ENCODE peak calls at places on chromosomes 7 and 10, in six cellular contexts. One of them, this sample, is unnamed.

GRCh38 chr7:112505495-112505894 is 24.7 kb downstream of the LSMEM1 start:
- DNase-seq in ovary: no peak
- DNase-seq in activated CD4-positive, alpha-beta memory T cell treated with anti-CD3 and anti-CD28 coated beads for 36 hours: no peak
- DNase-seq in activated CD4-positive, alpha-beta T cell treated with anti-CD3 and anti-CD28 coated beads for 48 hours: no peak
- DNase-seq in stimulated activated effector memory CD8-positive, alpha-beta T cell treated with anti-CD3 and anti-CD28 coated beads, Interleukin-12 subunit alpha, Interleukin-12 subunit beta, amount 100 ng/mL, for 72 hours: no peak
- DNase-seq in activated T-cell treated with anti-CD3 and anti-CD28 coated beads for 1 hour: no peak
- DNase-seq in this sample: no peak

GRCh38 chr7:73621168-73622063 is 2.9 kb downstream of the MLXIPL start:
- DNase-seq in ovary: no peak
- DNase-seq in activated T-cell treated with anti-CD3 and anti-CD28 coated beads for 1 hour: no peak
- DNase-seq in activated CD4-positive, alpha-beta T cell treated with anti-CD3 and anti-CD28 coated beads for 48 hours: no peak
- DNase-seq in stimulated activated effector memory CD8-positive, alpha-beta T cell treated with anti-CD3 and anti-CD28 coated beads, Interleukin-12 subunit alpha, Interleukin-12 subunit beta, amount 100 ng/mL, for 72 hours: no peak
- DNase-seq in activated CD4-positive, alpha-beta memory T cell treated with anti-CD3 and anti-CD28 coated beads for 36 hours: no peak
- DNase-seq in this sample: no peak

GRCh38 chr10:133009218-133009954 is 67.0 kb upstream of the CFAP46 start:
- DNase-seq in activated T-cell treated with anti-CD3 and anti-CD28 coated beads for 1 hour: no peak
- DNase-seq in activated CD4-positive, alpha-beta memory T cell treated with anti-CD3 and anti-CD28 coated beads for 36 hours: no peak
- DNase-seq in stimulated activated effector memory CD8-positive, alpha-beta T cell treated with anti-CD3 and anti-CD28 coated beads, Interleukin-12 subunit alpha, Interleukin-12 subunit beta, amount 100 ng/mL, for 72 hours: no peak
- DNase-seq in ovary: no peak
- DNase-seq in activated CD4-positive, alpha-beta T cell treated with anti-CD3 and anti-CD28 coated beads for 48 hours: no peak
- DNase-seq in this sample: no peak

GRCh38 chr10:106495931-106496330 is 668.6 kb downstream of the SORCS1 start:
- DNase-seq in ovary: no peak
- DNase-seq in activated CD4-positive, alpha-beta memory T cell treated with anti-CD3 and anti-CD28 coated beads for 36 hours: no peak
- DNase-seq in activated CD4-positive, alpha-beta T cell treated with anti-CD3 and anti-CD28 coated beads for 48 hours: no peak
- DNase-seq in activated T-cell treated with anti-CD3 and anti-CD28 coated beads for 1 hour: no peak
- DNase-seq in stimulated activated effector memory CD8-positive, alpha-beta T cell treated with anti-CD3 and anti-CD28 coated beads, Interleukin-12 subunit alpha, Interleukin-12 subunit beta, amount 100 ng/mL, for 72 hours: no peak
- DNase-seq in this sample: no peak

GRCh38 chr7:102093599-102094001 is 193.1 kb upstream of the SH2B2 start:
- DNase-seq in stimulated activated effector memory CD8-positive, alpha-beta T cell treated with anti-CD3 and anti-CD28 coated beads, Interleukin-12 subunit alpha, Interleukin-12 subunit beta, amount 100 ng/mL, for 72 hours: no peak
- DNase-seq in activated CD4-positive, alpha-beta memory T cell treated with anti-CD3 and anti-CD28 coated beads for 36 hours: no peak
- DNase-seq in activated CD4-positive, alpha-beta T cell treated with anti-CD3 and anti-CD28 coated beads for 48 hours: no peak
- DNase-seq in ovary: no peak
- DNase-seq in activated T-cell treated with anti-CD3 and anti-CD28 coated beads for 1 hour: no peak
- DNase-seq in this sample: no peak

GRCh38 chr7:128829391-128830166 is 627 bp upstream of the FLNC start:
- DNase-seq in activated CD4-positive, alpha-beta T cell treated with anti-CD3 and anti-CD28 coated beads for 48 hours: no peak
- DNase-seq in stimulated activated effector memory CD8-positive, alpha-beta T cell treated with anti-CD3 and anti-CD28 coated beads, Interleukin-12 subunit alpha, Interleukin-12 subunit beta, amount 100 ng/mL, for 72 hours: no peak
- DNase-seq in ovary: peak; percentile 47
- DNase-seq in activated CD4-positive, alpha-beta memory T cell treated with anti-CD3 and anti-CD28 coated beads for 36 hours: no peak
- DNase-seq in activated T-cell treated with anti-CD3 and anti-CD28 coated beads for 1 hour: no peak
- DNase-seq in this sample: peak; percentile 73

GRCh38 chr7:128885370-128886187 is 22.9 kb downstream of the ATP6V1F start:
- DNase-seq in activated CD4-positive, alpha-beta memory T cell treated with anti-CD3 and anti-CD28 coated beads for 36 hours: no peak
- DNase-seq in activated T-cell treated with anti-CD3 and anti-CD28 coated beads for 1 hour: no peak
- DNase-seq in stimulated activated effector memory CD8-positive, alpha-beta T cell treated with anti-CD3 and anti-CD28 coated beads, Interleukin-12 subunit alpha, Interleukin-12 subunit beta, amount 100 ng/mL, for 72 hours: no peak
- DNase-seq in ovary: no peak
- DNase-seq in activated CD4-positive, alpha-beta T cell treated with anti-CD3 and anti-CD28 coated beads for 48 hours: no peak
- DNase-seq in this sample: peak; percentile 24

GRCh38 chr10:119030421-119031250 is 1.1 kb downstream of the NANOS1 start:
- DNase-seq in ovary: no peak
- DNase-seq in stimulated activated effector memory CD8-positive, alpha-beta T cell treated with anti-CD3 and anti-CD28 coated beads, Interleukin-12 subunit alpha, Interleukin-12 subunit beta, amount 100 ng/mL, for 72 hours: peak; percentile 22
- DNase-seq in activated CD4-positive, alpha-beta T cell treated with anti-CD3 and anti-CD28 coated beads for 48 hours: peak; percentile 69
- DNase-seq in activated T-cell treated with anti-CD3 and anti-CD28 coated beads for 1 hour: peak; percentile 28
- DNase-seq in activated CD4-positive, alpha-beta memory T cell treated with anti-CD3 and anti-CD28 coated beads for 36 hours: peak; percentile 71
- DNase-seq in this sample: peak; percentile 77

GRCh38 chr7:31882187-31882586 is 188.0 kb downstream of the PDE1C start:
- DNase-seq in stimulated activated effector memory CD8-positive, alpha-beta T cell treated with anti-CD3 and anti-CD28 coated beads, Interleukin-12 subunit alpha, Interleukin-12 subunit beta, amount 100 ng/mL, for 72 hours: no peak
- DNase-seq in ovary: no peak
- DNase-seq in activated CD4-positive, alpha-beta memory T cell treated with anti-CD3 and anti-CD28 coated beads for 36 hours: no peak
- DNase-seq in activated T-cell treated with anti-CD3 and anti-CD28 coated beads for 1 hour: no peak
- DNase-seq in activated CD4-positive, alpha-beta T cell treated with anti-CD3 and anti-CD28 coated beads for 48 hours: no peak
- DNase-seq in this sample: no peak

GRCh38 chr10:44675086-44675874 is 235.9 kb upstream of the TMEM72 start:
- DNase-seq in activated CD4-positive, alpha-beta memory T cell treated with anti-CD3 and anti-CD28 coated beads for 36 hours: no peak
- DNase-seq in activated CD4-positive, alpha-beta T cell treated with anti-CD3 and anti-CD28 coated beads for 48 hours: no peak
- DNase-seq in stimulated activated effector memory CD8-positive, alpha-beta T cell treated with anti-CD3 and anti-CD28 coated beads, Interleukin-12 subunit alpha, Interleukin-12 subunit beta, amount 100 ng/mL, for 72 hours: no peak
- DNase-seq in ovary: no peak
- DNase-seq in activated T-cell treated with anti-CD3 and anti-CD28 coated beads for 1 hour: no peak
- DNase-seq in this sample: no peak

GRCh38 chr7:91519241-91520200 is 255.3 kb downstream of the FZD1 start:
- DNase-seq in ovary: no peak
- DNase-seq in activated CD4-positive, alpha-beta memory T cell treated with anti-CD3 and anti-CD28 coated beads for 36 hours: no peak
- DNase-seq in activated T-cell treated with anti-CD3 and anti-CD28 coated beads for 1 hour: no peak
- DNase-seq in stimulated activated effector memory CD8-positive, alpha-beta T cell treated with anti-CD3 and anti-CD28 coated beads, Interleukin-12 subunit alpha, Interleukin-12 subunit beta, amount 100 ng/mL, for 72 hours: no peak
- DNase-seq in activated CD4-positive, alpha-beta T cell treated with anti-CD3 and anti-CD28 coated beads for 48 hours: no peak
- DNase-seq in this sample: no peak

GRCh38 chr10:26755443-26755903 is 58.0 kb downstream of the PDSS1 start:
- DNase-seq in activated T-cell treated with anti-CD3 and anti-CD28 coated beads for 1 hour: no peak
- DNase-seq in activated CD4-positive, alpha-beta memory T cell treated with anti-CD3 and anti-CD28 coated beads for 36 hours: no peak
- DNase-seq in stimulated activated effector memory CD8-positive, alpha-beta T cell treated with anti-CD3 and anti-CD28 coated beads, Interleukin-12 subunit alpha, Interleukin-12 subunit beta, amount 100 ng/mL, for 72 hours: no peak
- DNase-seq in ovary: no peak
- DNase-seq in activated CD4-positive, alpha-beta T cell treated with anti-CD3 and anti-CD28 coated beads for 48 hours: no peak
- DNase-seq in this sample: no peak

GRCh38 chr10:42982886-42983594 is 93.8 kb upstream of the RET start:
- DNase-seq in activated CD4-positive, alpha-beta memory T cell treated with anti-CD3 and anti-CD28 coated beads for 36 hours: peak; percentile 6
- DNase-seq in activated CD4-positive, alpha-beta T cell treated with anti-CD3 and anti-CD28 coated beads for 48 hours: no peak
- DNase-seq in activated T-cell treated with anti-CD3 and anti-CD28 coated beads for 1 hour: no peak
- DNase-seq in ovary: no peak
- DNase-seq in stimulated activated effector memory CD8-positive, alpha-beta T cell treated with anti-CD3 and anti-CD28 coated beads, Interleukin-12 subunit alpha, Interleukin-12 subunit beta, amount 100 ng/mL, for 72 hours: no peak
- DNase-seq in this sample: no peak

GRCh38 chr10:474946-475345 is 214.5 kb downstream of the DIP2C start:
- DNase-seq in activated CD4-positive, alpha-beta memory T cell treated with anti-CD3 and anti-CD28 coated beads for 36 hours: no peak
- DNase-seq in activated CD4-positive, alpha-beta T cell treated with anti-CD3 and anti-CD28 coated beads for 48 hours: no peak
- DNase-seq in ovary: no peak
- DNase-seq in stimulated activated effector memory CD8-positive, alpha-beta T cell treated with anti-CD3 and anti-CD28 coated beads, Interleukin-12 subunit alpha, Interleukin-12 subunit beta, amount 100 ng/mL, for 72 hours: no peak
- DNase-seq in activated T-cell treated with anti-CD3 and anti-CD28 coated beads for 1 hour: no peak
- DNase-seq in this sample: no peak

GRCh38 chr10:101438881-101439391 is 85.0 kb downstream of the BTRC start:
- DNase-seq in activated T-cell treated with anti-CD3 and anti-CD28 coated beads for 1 hour: no peak
- DNase-seq in stimulated activated effector memory CD8-positive, alpha-beta T cell treated with anti-CD3 and anti-CD28 coated beads, Interleukin-12 subunit alpha, Interleukin-12 subunit beta, amount 100 ng/mL, for 72 hours: no peak
- DNase-seq in activated CD4-positive, alpha-beta memory T cell treated with anti-CD3 and anti-CD28 coated beads for 36 hours: no peak
- DNase-seq in ovary: no peak
- DNase-seq in activated CD4-positive, alpha-beta T cell treated with anti-CD3 and anti-CD28 coated beads for 48 hours: no peak
- DNase-seq in this sample: no peak

GRCh38 chr7:13496971-13497370 is 492.5 kb downstream of the ETV1 start:
- DNase-seq in stimulated activated effector memory CD8-positive, alpha-beta T cell treated with anti-CD3 and anti-CD28 coated beads, Interleukin-12 subunit alpha, Interleukin-12 subunit beta, amount 100 ng/mL, for 72 hours: no peak
- DNase-seq in activated CD4-positive, alpha-beta T cell treated with anti-CD3 and anti-CD28 coated beads for 48 hours: no peak
- DNase-seq in activated CD4-positive, alpha-beta memory T cell treated with anti-CD3 and anti-CD28 coated beads for 36 hours: no peak
- DNase-seq in activated T-cell treated with anti-CD3 and anti-CD28 coated beads for 1 hour: no peak
- DNase-seq in ovary: no peak
- DNase-seq in this sample: no peak

GRCh38 chr10:74827045-74827441 is 643 bp downstream of the KAT6B start:
- DNase-seq in activated CD4-positive, alpha-beta T cell treated with anti-CD3 and anti-CD28 coated beads for 48 hours: no peak
- DNase-seq in activated CD4-positive, alpha-beta memory T cell treated with anti-CD3 and anti-CD28 coated beads for 36 hours: no peak
- DNase-seq in activated T-cell treated with anti-CD3 and anti-CD28 coated beads for 1 hour: no peak
- DNase-seq in stimulated activated effector memory CD8-positive, alpha-beta T cell treated with anti-CD3 and anti-CD28 coated beads, Interleukin-12 subunit alpha, Interleukin-12 subunit beta, amount 100 ng/mL, for 72 hours: no peak
- DNase-seq in ovary: no peak
- DNase-seq in this sample: no peak

GRCh38 chr7:82950436-82950835 is 212.2 kb downstream of the PCLO start:
- DNase-seq in activated T-cell treated with anti-CD3 and anti-CD28 coated beads for 1 hour: no peak
- DNase-seq in activated CD4-positive, alpha-beta T cell treated with anti-CD3 and anti-CD28 coated beads for 48 hours: no peak
- DNase-seq in activated CD4-positive, alpha-beta memory T cell treated with anti-CD3 and anti-CD28 coated beads for 36 hours: no peak
- DNase-seq in stimulated activated effector memory CD8-positive, alpha-beta T cell treated with anti-CD3 and anti-CD28 coated beads, Interleukin-12 subunit alpha, Interleukin-12 subunit beta, amount 100 ng/mL, for 72 hours: no peak
- DNase-seq in ovary: no peak
- DNase-seq in this sample: no peak

GRCh38 chr10:43138757-43139241 is 554 bp downstream of the CSGALNACT2 start:
- DNase-seq in activated CD4-positive, alpha-beta memory T cell treated with anti-CD3 and anti-CD28 coated beads for 36 hours: peak; percentile 81
- DNase-seq in activated CD4-positive, alpha-beta T cell treated with anti-CD3 and anti-CD28 coated beads for 48 hours: peak; percentile 72
- DNase-seq in activated T-cell treated with anti-CD3 and anti-CD28 coated beads for 1 hour: peak; percentile 49
- DNase-seq in stimulated activated effector memory CD8-positive, alpha-beta T cell treated with anti-CD3 and anti-CD28 coated beads, Interleukin-12 subunit alpha, Interleukin-12 subunit beta, amount 100 ng/mL, for 72 hours: no peak
- DNase-seq in ovary: no peak
- DNase-seq in this sample: peak; percentile 67

GRCh38 chr10:79559726-79560125 is 481 bp downstream of the SFTPA2 start:
- DNase-seq in ovary: no peak
- DNase-seq in activated CD4-positive, alpha-beta T cell treated with anti-CD3 and anti-CD28 coated beads for 48 hours: no peak
- DNase-seq in stimulated activated effector memory CD8-positive, alpha-beta T cell treated with anti-CD3 and anti-CD28 coated beads, Interleukin-12 subunit alpha, Interleukin-12 subunit beta, amount 100 ng/mL, for 72 hours: no peak
- DNase-seq in activated CD4-positive, alpha-beta memory T cell treated with anti-CD3 and anti-CD28 coated beads for 36 hours: no peak
- DNase-seq in activated T-cell treated with anti-CD3 and anti-CD28 coated beads for 1 hour: no peak
- DNase-seq in this sample: no peak

GRCh38 chr7:85619236-85619635 is 432.4 kb upstream of the SEMA3D start:
- DNase-seq in activated CD4-positive, alpha-beta T cell treated with anti-CD3 and anti-CD28 coated beads for 48 hours: no peak
- DNase-seq in ovary: no peak
- DNase-seq in activated CD4-positive, alpha-beta memory T cell treated with anti-CD3 and anti-CD28 coated beads for 36 hours: no peak
- DNase-seq in stimulated activated effector memory CD8-positive, alpha-beta T cell treated with anti-CD3 and anti-CD28 coated beads, Interleukin-12 subunit alpha, Interleukin-12 subunit beta, amount 100 ng/mL, for 72 hours: no peak
- DNase-seq in activated T-cell treated with anti-CD3 and anti-CD28 coated beads for 1 hour: no peak
- DNase-seq in this sample: no peak

GRCh38 chr7:73701357-73701995 is 18.0 kb downstream of the STX1A start:
- DNase-seq in stimulated activated effector memory CD8-positive, alpha-beta T cell treated with anti-CD3 and anti-CD28 coated beads, Interleukin-12 subunit alpha, Interleukin-12 subunit beta, amount 100 ng/mL, for 72 hours: no peak
- DNase-seq in activated CD4-positive, alpha-beta memory T cell treated with anti-CD3 and anti-CD28 coated beads for 36 hours: peak; percentile 44
- DNase-seq in activated CD4-positive, alpha-beta T cell treated with anti-CD3 and anti-CD28 coated beads for 48 hours: peak; percentile 56
- DNase-seq in ovary: no peak
- DNase-seq in activated T-cell treated with anti-CD3 and anti-CD28 coated beads for 1 hour: no peak
- DNase-seq in this sample: peak; percentile 92

GRCh38 chr7:41747951-41748350 is 45.1 kb upstream of the INHBA start:
- DNase-seq in ovary: no peak
- DNase-seq in activated CD4-positive, alpha-beta T cell treated with anti-CD3 and anti-CD28 coated beads for 48 hours: no peak
- DNase-seq in stimulated activated effector memory CD8-positive, alpha-beta T cell treated with anti-CD3 and anti-CD28 coated beads, Interleukin-12 subunit alpha, Interleukin-12 subunit beta, amount 100 ng/mL, for 72 hours: no peak
- DNase-seq in activated T-cell treated with anti-CD3 and anti-CD28 coated beads for 1 hour: no peak
- DNase-seq in activated CD4-positive, alpha-beta memory T cell treated with anti-CD3 and anti-CD28 coated beads for 36 hours: no peak
- DNase-seq in this sample: no peak

GRCh38 chr10:22682237-22683192 is 31.9 kb downstream of the PIP4K2A start:
- DNase-seq in activated CD4-positive, alpha-beta T cell treated with anti-CD3 and anti-CD28 coated beads for 48 hours: peak; percentile 67
- DNase-seq in activated CD4-positive, alpha-beta memory T cell treated with anti-CD3 and anti-CD28 coated beads for 36 hours: peak; percentile 74
- DNase-seq in activated T-cell treated with anti-CD3 and anti-CD28 coated beads for 1 hour: peak; percentile 37
- DNase-seq in ovary: no peak
- DNase-seq in stimulated activated effector memory CD8-positive, alpha-beta T cell treated with anti-CD3 and anti-CD28 coated beads, Interleukin-12 subunit alpha, Interleukin-12 subunit beta, amount 100 ng/mL, for 72 hours: no peak
- DNase-seq in this sample: no peak

GRCh38 chr7:125878990-125879389 is 949.4 kb upstream of the POT1 start:
- DNase-seq in activated T-cell treated with anti-CD3 and anti-CD28 coated beads for 1 hour: no peak
- DNase-seq in activated CD4-positive, alpha-beta T cell treated with anti-CD3 and anti-CD28 coated beads for 48 hours: no peak
- DNase-seq in activated CD4-positive, alpha-beta memory T cell treated with anti-CD3 and anti-CD28 coated beads for 36 hours: no peak
- DNase-seq in stimulated activated effector memory CD8-positive, alpha-beta T cell treated with anti-CD3 and anti-CD28 coated beads, Interleukin-12 subunit alpha, Interleukin-12 subunit beta, amount 100 ng/mL, for 72 hours: no peak
- DNase-seq in ovary: no peak
- DNase-seq in this sample: no peak

GRCh38 chr7:154882931-154883474 is 119.9 kb downstream of the PAXIP1 start:
- DNase-seq in activated CD4-positive, alpha-beta T cell treated with anti-CD3 and anti-CD28 coated beads for 48 hours: no peak
- DNase-seq in activated CD4-positive, alpha-beta memory T cell treated with anti-CD3 and anti-CD28 coated beads for 36 hours: no peak
- DNase-seq in stimulated activated effector memory CD8-positive, alpha-beta T cell treated with anti-CD3 and anti-CD28 coated beads, Interleukin-12 subunit alpha, Interleukin-12 subunit beta, amount 100 ng/mL, for 72 hours: no peak
- DNase-seq in activated T-cell treated with anti-CD3 and anti-CD28 coated beads for 1 hour: no peak
- DNase-seq in ovary: no peak
- DNase-seq in this sample: no peak

GRCh38 chr7:44156453-44157010 is 15.4 kb upstream of the MYL7 start:
- DNase-seq in activated T-cell treated with anti-CD3 and anti-CD28 coated beads for 1 hour: no peak
- DNase-seq in activated CD4-positive, alpha-beta T cell treated with anti-CD3 and anti-CD28 coated beads for 48 hours: no peak
- DNase-seq in stimulated activated effector memory CD8-positive, alpha-beta T cell treated with anti-CD3 and anti-CD28 coated beads, Interleukin-12 subunit alpha, Interleukin-12 subunit beta, amount 100 ng/mL, for 72 hours: no peak
- DNase-seq in activated CD4-positive, alpha-beta memory T cell treated with anti-CD3 and anti-CD28 coated beads for 36 hours: no peak
- DNase-seq in ovary: no peak
- DNase-seq in this sample: no peak

GRCh38 chr10:6458814-6459213 is 121.3 kb downstream of the PRKCQ start:
- DNase-seq in activated CD4-positive, alpha-beta memory T cell treated with anti-CD3 and anti-CD28 coated beads for 36 hours: no peak
- DNase-seq in activated CD4-positive, alpha-beta T cell treated with anti-CD3 and anti-CD28 coated beads for 48 hours: no peak
- DNase-seq in ovary: no peak
- DNase-seq in activated T-cell treated with anti-CD3 and anti-CD28 coated beads for 1 hour: no peak
- DNase-seq in stimulated activated effector memory CD8-positive, alpha-beta T cell treated with anti-CD3 and anti-CD28 coated beads, Interleukin-12 subunit alpha, Interleukin-12 subunit beta, amount 100 ng/mL, for 72 hours: no peak
- DNase-seq in this sample: no peak

GRCh38 chr7:143395187-143396149 is 13.2 kb downstream of the EPHA1 start:
- DNase-seq in ovary: no peak
- DNase-seq in activated CD4-positive, alpha-beta T cell treated with anti-CD3 and anti-CD28 coated beads for 48 hours: no peak
- DNase-seq in activated CD4-positive, alpha-beta memory T cell treated with anti-CD3 and anti-CD28 coated beads for 36 hours: no peak
- DNase-seq in activated T-cell treated with anti-CD3 and anti-CD28 coated beads for 1 hour: no peak
- DNase-seq in stimulated activated effector memory CD8-positive, alpha-beta T cell treated with anti-CD3 and anti-CD28 coated beads, Interleukin-12 subunit alpha, Interleukin-12 subunit beta, amount 100 ng/mL, for 72 hours: no peak
- DNase-seq in this sample: no peak

GRCh38 chr7:70630647-70631457 is 501.1 kb upstream of the GALNT17 start:
- DNase-seq in activated CD4-positive, alpha-beta T cell treated with anti-CD3 and anti-CD28 coated beads for 48 hours: no peak
- DNase-seq in activated T-cell treated with anti-CD3 and anti-CD28 coated beads for 1 hour: no peak
- DNase-seq in stimulated activated effector memory CD8-positive, alpha-beta T cell treated with anti-CD3 and anti-CD28 coated beads, Interleukin-12 subunit alpha, Interleukin-12 subunit beta, amount 100 ng/mL, for 72 hours: no peak
- DNase-seq in activated CD4-positive, alpha-beta memory T cell treated with anti-CD3 and anti-CD28 coated beads for 36 hours: no peak
- DNase-seq in ovary: peak; percentile 20
- DNase-seq in this sample: no peak

GRCh38 chr7:129777993-129778769 is 166.7 kb downstream of the NRF1 start:
- DNase-seq in activated T-cell treated with anti-CD3 and anti-CD28 coated beads for 1 hour: no peak
- DNase-seq in activated CD4-positive, alpha-beta memory T cell treated with anti-CD3 and anti-CD28 coated beads for 36 hours: no peak
- DNase-seq in stimulated activated effector memory CD8-positive, alpha-beta T cell treated with anti-CD3 and anti-CD28 coated beads, Interleukin-12 subunit alpha, Interleukin-12 subunit beta, amount 100 ng/mL, for 72 hours: no peak
- DNase-seq in activated CD4-positive, alpha-beta T cell treated with anti-CD3 and anti-CD28 coated beads for 48 hours: no peak
- DNase-seq in ovary: no peak
- DNase-seq in this sample: peak; percentile 39

GRCh38 chr10:121236621-121237020 is 361.6 kb downstream of the FGFR2 start:
- DNase-seq in activated CD4-positive, alpha-beta memory T cell treated with anti-CD3 and anti-CD28 coated beads for 36 hours: no peak
- DNase-seq in activated T-cell treated with anti-CD3 and anti-CD28 coated beads for 1 hour: no peak
- DNase-seq in stimulated activated effector memory CD8-positive, alpha-beta T cell treated with anti-CD3 and anti-CD28 coated beads, Interleukin-12 subunit alpha, Interleukin-12 subunit beta, amount 100 ng/mL, for 72 hours: no peak
- DNase-seq in activated CD4-positive, alpha-beta T cell treated with anti-CD3 and anti-CD28 coated beads for 48 hours: no peak
- DNase-seq in ovary: no peak
- DNase-seq in this sample: no peak

GRCh38 chr7:126839624-126840023 is 413.1 kb downstream of the GRM8 start:
- DNase-seq in ovary: no peak
- DNase-seq in activated CD4-positive, alpha-beta T cell treated with anti-CD3 and anti-CD28 coated beads for 48 hours: no peak
- DNase-seq in activated T-cell treated with anti-CD3 and anti-CD28 coated beads for 1 hour: no peak
- DNase-seq in activated CD4-positive, alpha-beta memory T cell treated with anti-CD3 and anti-CD28 coated beads for 36 hours: no peak
- DNase-seq in stimulated activated effector memory CD8-positive, alpha-beta T cell treated with anti-CD3 and anti-CD28 coated beads, Interleukin-12 subunit alpha, Interleukin-12 subunit beta, amount 100 ng/mL, for 72 hours: no peak
- DNase-seq in this sample: no peak

GRCh38 chr10:103445767-103446567 is 6.2 kb downstream of the CALHM2 start:
- DNase-seq in activated T-cell treated with anti-CD3 and anti-CD28 coated beads for 1 hour: no peak
- DNase-seq in stimulated activated effector memory CD8-positive, alpha-beta T cell treated with anti-CD3 and anti-CD28 coated beads, Interleukin-12 subunit alpha, Interleukin-12 subunit beta, amount 100 ng/mL, for 72 hours: no peak
- DNase-seq in activated CD4-positive, alpha-beta memory T cell treated with anti-CD3 and anti-CD28 coated beads for 36 hours: no peak
- DNase-seq in activated CD4-positive, alpha-beta T cell treated with anti-CD3 and anti-CD28 coated beads for 48 hours: no peak
- DNase-seq in ovary: peak; percentile 86
- DNase-seq in this sample: no peak

GRCh38 chr7:867406-868188 is 8.8 kb upstream of the GET4 start:
- DNase-seq in ovary: peak; percentile 56
- DNase-seq in activated CD4-positive, alpha-beta T cell treated with anti-CD3 and anti-CD28 coated beads for 48 hours: no peak
- DNase-seq in activated T-cell treated with anti-CD3 and anti-CD28 coated beads for 1 hour: no peak
- DNase-seq in activated CD4-positive, alpha-beta memory T cell treated with anti-CD3 and anti-CD28 coated beads for 36 hours: no peak
- DNase-seq in stimulated activated effector memory CD8-positive, alpha-beta T cell treated with anti-CD3 and anti-CD28 coated beads, Interleukin-12 subunit alpha, Interleukin-12 subunit beta, amount 100 ng/mL, for 72 hours: no peak
- DNase-seq in this sample: no peak

GRCh38 chr10:24503627-24504320 is 219.9 kb downstream of the ARHGAP21 start:
- DNase-seq in activated T-cell treated with anti-CD3 and anti-CD28 coated beads for 1 hour: no peak
- DNase-seq in activated CD4-positive, alpha-beta T cell treated with anti-CD3 and anti-CD28 coated beads for 48 hours: peak; percentile 56
- DNase-seq in stimulated activated effector memory CD8-positive, alpha-beta T cell treated with anti-CD3 and anti-CD28 coated beads, Interleukin-12 subunit alpha, Interleukin-12 subunit beta, amount 100 ng/mL, for 72 hours: no peak
- DNase-seq in activated CD4-positive, alpha-beta memory T cell treated with anti-CD3 and anti-CD28 coated beads for 36 hours: peak; percentile 56
- DNase-seq in ovary: no peak
- DNase-seq in this sample: peak; percentile 63

GRCh38 chr7:100466830-100467605 is 3.0 kb upstream of the SPACDR start:
- DNase-seq in activated CD4-positive, alpha-beta T cell treated with anti-CD3 and anti-CD28 coated beads for 48 hours: no peak
- DNase-seq in activated T-cell treated with anti-CD3 and anti-CD28 coated beads for 1 hour: no peak
- DNase-seq in ovary: no peak
- DNase-seq in activated CD4-positive, alpha-beta memory T cell treated with anti-CD3 and anti-CD28 coated beads for 36 hours: no peak
- DNase-seq in stimulated activated effector memory CD8-positive, alpha-beta T cell treated with anti-CD3 and anti-CD28 coated beads, Interleukin-12 subunit alpha, Interleukin-12 subunit beta, amount 100 ng/mL, for 72 hours: no peak
- DNase-seq in this sample: peak; percentile 31

GRCh38 chr10:51896849-51897248 is 197.5 kb upstream of the CSTF2T start:
- DNase-seq in activated CD4-positive, alpha-beta T cell treated with anti-CD3 and anti-CD28 coated beads for 48 hours: no peak
- DNase-seq in stimulated activated effector memory CD8-positive, alpha-beta T cell treated with anti-CD3 and anti-CD28 coated beads, Interleukin-12 subunit alpha, Interleukin-12 subunit beta, amount 100 ng/mL, for 72 hours: no peak
- DNase-seq in activated CD4-positive, alpha-beta memory T cell treated with anti-CD3 and anti-CD28 coated beads for 36 hours: no peak
- DNase-seq in activated T-cell treated with anti-CD3 and anti-CD28 coated beads for 1 hour: no peak
- DNase-seq in ovary: no peak
- DNase-seq in this sample: no peak